ENCODE peak calls at places on chromosomes 16 and 17, in ten cellular contexts. One of them, this sample, is unnamed.

GRCh38 chr16:81265658-81266451 is 27.4 kb downstream of the BCO1 start:
- DNase-seq in NCI-H345: no peak
- DNase-seq in mucosa of descending colon: peak
- DNase-seq in ELR: no peak
- DNase-seq in globus pallidus: peak
- DNase-seq in tibial artery: peak
- DNase-seq in foreskin fibroblast: peak
- DNase-seq in substantia nigra: no peak
- DNase-seq in EL: no peak
- DNase-seq in heart right ventricle: peak
- DNase-seq in this sample: no peak

GRCh38 chr17:12673788-12674187 is 8.1 kb downstream of the MYOCD start:
- DNase-seq in foreskin fibroblast: peak
- DNase-seq in NCI-H345: no peak
- DNase-seq in tibial artery: no peak
- DNase-seq in ELR: peak
- DNase-seq in mucosa of descending colon: no peak
- DNase-seq in EL: peak
- DNase-seq in substantia nigra: no peak
- DNase-seq in globus pallidus: no peak
- DNase-seq in heart right ventricle: no peak
- DNase-seq in this sample: no peak

GRCh38 chr17:31535581-31535981 is 144.1 kb downstream of the RAB11FIP4 start:
- DNase-seq in mucosa of descending colon: no peak
- DNase-seq in NCI-H345: peak
- DNase-seq in substantia nigra: no peak
- DNase-seq in foreskin fibroblast: no peak
- DNase-seq in globus pallidus: no peak
- DNase-seq in tibial artery: no peak
- DNase-seq in EL: no peak
- DNase-seq in heart right ventricle: no peak
- DNase-seq in ELR: no peak
- DNase-seq in this sample: no peak

GRCh38 chr16:83970430-83970815 is 2.4 kb downstream of the NECAB2 start:
- DNase-seq in ELR: no peak
- DNase-seq in globus pallidus: no peak
- DNase-seq in tibial artery: no peak
- DNase-seq in heart right ventricle: no peak
- DNase-seq in substantia nigra: no peak
- DNase-seq in mucosa of descending colon: no peak
- DNase-seq in EL: no peak
- DNase-seq in foreskin fibroblast: no peak
- DNase-seq in NCI-H345: no peak
- DNase-seq in this sample: no peak

GRCh38 chr17:28950017-28950751 is 1.1 kb downstream of the PHF12 start:
- DNase-seq in ELR: peak
- DNase-seq in substantia nigra: no peak
- DNase-seq in EL: peak
- DNase-seq in heart right ventricle: peak
- DNase-seq in tibial artery: peak
- DNase-seq in globus pallidus: peak
- DNase-seq in foreskin fibroblast: peak
- DNase-seq in NCI-H345: peak
- DNase-seq in mucosa of descending colon: peak
- DNase-seq in this sample: peak

GRCh38 chr16:86959182-86959651 is 358.0 kb downstream of the C16orf95 start:
- DNase-seq in NCI-H345: no peak
- DNase-seq in EL: no peak
- DNase-seq in substantia nigra: no peak
- DNase-seq in ELR: no peak
- DNase-seq in mucosa of descending colon: no peak
- DNase-seq in foreskin fibroblast: no peak
- DNase-seq in heart right ventricle: no peak
- DNase-seq in tibial artery: no peak
- DNase-seq in globus pallidus: no peak
- DNase-seq in this sample: no peak

GRCh38 chr17:6102615-6103014 is 32.4 kb downstream of the WSCD1 start:
- DNase-seq in substantia nigra: no peak
- DNase-seq in tibial artery: no peak
- DNase-seq in globus pallidus: no peak
- DNase-seq in foreskin fibroblast: no peak
- DNase-seq in EL: no peak
- DNase-seq in NCI-H345: no peak
- DNase-seq in ELR: no peak
- DNase-seq in mucosa of descending colon: no peak
- DNase-seq in heart right ventricle: no peak
- DNase-seq in this sample: peak

GRCh38 chr16:82133798-82134197 is 36.2 kb downstream of the MPHOSPH6 start:
- DNase-seq in EL: no peak
- DNase-seq in NCI-H345: no peak
- DNase-seq in substantia nigra: no peak
- DNase-seq in foreskin fibroblast: no peak
- DNase-seq in globus pallidus: no peak
- DNase-seq in mucosa of descending colon: no peak
- DNase-seq in ELR: no peak
- DNase-seq in tibial artery: no peak
- DNase-seq in heart right ventricle: no peak
- DNase-seq in this sample: no peak

GRCh38 chr17:69213059-69213813 is 15.4 kb downstream of the ABCA10 start:
- DNase-seq in heart right ventricle: no peak
- DNase-seq in ELR: peak
- DNase-seq in mucosa of descending colon: no peak
- DNase-seq in globus pallidus: no peak
- DNase-seq in NCI-H345: peak
- DNase-seq in substantia nigra: no peak
- DNase-seq in foreskin fibroblast: no peak
- DNase-seq in EL: peak
- DNase-seq in tibial artery: no peak
- DNase-seq in this sample: no peak

GRCh38 chr17:58332720-58333395 is 4.3 kb upstream of the TSPOAP1 start:
- DNase-seq in globus pallidus: no peak
- DNase-seq in NCI-H345: no peak
- DNase-seq in ELR: no peak
- DNase-seq in EL: no peak
- DNase-seq in tibial artery: no peak
- DNase-seq in foreskin fibroblast: no peak
- DNase-seq in heart right ventricle: no peak
- DNase-seq in substantia nigra: no peak
- DNase-seq in mucosa of descending colon: peak
- DNase-seq in this sample: no peak

GRCh38 chr17:8728991-8729390 is 15.6 kb downstream of the CCDC42 start:
- DNase-seq in NCI-H345: no peak
- DNase-seq in EL: no peak
- DNase-seq in mucosa of descending colon: no peak
- DNase-seq in foreskin fibroblast: no peak
- DNase-seq in ELR: no peak
- DNase-seq in substantia nigra: no peak
- DNase-seq in heart right ventricle: no peak
- DNase-seq in tibial artery: no peak
- DNase-seq in globus pallidus: no peak
- DNase-seq in this sample: no peak

GRCh38 chr17:5533486-5534315 is 47.3 kb downstream of the MIS12 start:
- DNase-seq in ELR: peak
- DNase-seq in substantia nigra: no peak
- DNase-seq in heart right ventricle: no peak
- DNase-seq in mucosa of descending colon: no peak
- DNase-seq in EL: peak
- DNase-seq in NCI-H345: no peak
- DNase-seq in tibial artery: no peak
- DNase-seq in globus pallidus: no peak
- DNase-seq in foreskin fibroblast: no peak
- DNase-seq in this sample: peak

GRCh38 chr17:65564793-65565192 is 3.3 kb upstream of the AXIN2 start:
- DNase-seq in mucosa of descending colon: no peak
- DNase-seq in substantia nigra: no peak
- DNase-seq in EL: no peak
- DNase-seq in heart right ventricle: peak
- DNase-seq in ELR: no peak
- DNase-seq in foreskin fibroblast: peak
- DNase-seq in tibial artery: peak
- DNase-seq in NCI-H345: peak
- DNase-seq in globus pallidus: no peak
- DNase-seq in this sample: no peak

GRCh38 chr16:84308120-84308519 is 13.4 kb downstream of the WFDC1 start:
- DNase-seq in globus pallidus: no peak
- DNase-seq in EL: peak
- DNase-seq in ELR: peak
- DNase-seq in tibial artery: peak
- DNase-seq in NCI-H345: peak
- DNase-seq in heart right ventricle: peak
- DNase-seq in foreskin fibroblast: peak
- DNase-seq in substantia nigra: no peak
- DNase-seq in mucosa of descending colon: peak
- DNase-seq in this sample: peak

GRCh38 chr16:23072084-23072599 is 77.1 kb downstream of the USP31 start:
- DNase-seq in globus pallidus: peak
- DNase-seq in mucosa of descending colon: peak
- DNase-seq in substantia nigra: no peak
- DNase-seq in foreskin fibroblast: no peak
- DNase-seq in NCI-H345: no peak
- DNase-seq in EL: peak
- DNase-seq in ELR: peak
- DNase-seq in tibial artery: peak
- DNase-seq in heart right ventricle: peak
- DNase-seq in this sample: peak

GRCh38 chr17:48048321-48049140 is at the start of gene NFE2L1:
- DNase-seq in substantia nigra: no peak
- DNase-seq in tibial artery: peak
- DNase-seq in ELR: peak
- DNase-seq in NCI-H345: peak
- DNase-seq in globus pallidus: peak
- DNase-seq in EL: peak
- DNase-seq in mucosa of descending colon: peak
- DNase-seq in foreskin fibroblast: peak
- DNase-seq in heart right ventricle: peak
- DNase-seq in this sample: peak

GRCh38 chr16:9259914-9260608 is 168.6 kb downstream of the HAPSTR1 start:
- DNase-seq in ELR: no peak
- DNase-seq in globus pallidus: no peak
- DNase-seq in heart right ventricle: no peak
- DNase-seq in foreskin fibroblast: no peak
- DNase-seq in mucosa of descending colon: no peak
- DNase-seq in NCI-H345: no peak
- DNase-seq in tibial artery: no peak
- DNase-seq in EL: no peak
- DNase-seq in substantia nigra: no peak
- DNase-seq in this sample: no peak

GRCh38 chr16:25257504-25257955 is at the start of gene ZKSCAN2:
- DNase-seq in substantia nigra: peak
- DNase-seq in ELR: peak
- DNase-seq in EL: peak
- DNase-seq in heart right ventricle: peak
- DNase-seq in foreskin fibroblast: peak
- DNase-seq in globus pallidus: peak
- DNase-seq in NCI-H345: peak
- DNase-seq in mucosa of descending colon: peak
- DNase-seq in tibial artery: peak
- DNase-seq in this sample: peak

GRCh38 chr17:62705781-62706597 is 78.5 kb downstream of the MRC2 start:
- DNase-seq in foreskin fibroblast: peak
- DNase-seq in mucosa of descending colon: no peak
- DNase-seq in ELR: no peak
- DNase-seq in tibial artery: no peak
- DNase-seq in heart right ventricle: peak
- DNase-seq in globus pallidus: peak
- DNase-seq in NCI-H345: peak
- DNase-seq in EL: peak
- DNase-seq in substantia nigra: peak
- DNase-seq in this sample: peak